ENCODE peak calls at places on chromosomes 13 and 19, in eight cellular contexts. Q is ovary; I is pancreas; R is A549; A is aorta; H is left lung; Z is left ventricle myocardium inferior; S is effector memory CD4-positive, alpha-beta T cell. N is an unnamed sample.

GRCh38 chr19:10517361-10517759 is at the start of gene S1PR5:
- DNase-seq in Q (no peak), I (peak; percentile 59), R (peak; percentile 35), A (no peak), H (peak; percentile 80), Z (no peak), S (no peak), N (peak; percentile 38)

GRCh38 chr13:27972619-27972877 is 3.4 kb upstream of the CDX2 start:
- DNase-seq in Q (no peak), I (no peak), R (no peak), A (no peak), H (no peak), Z (no peak), S (no peak), N (no peak)

GRCh38 chr19:5694167-5694951 is 4.3 kb downstream of the RPL36 start:
- DNase-seq in Q (no peak), I (no peak), R (no peak), A (no peak), H (no peak), Z (no peak), S (no peak), N (no peak)

GRCh38 chr19:29873024-29873800 is 61.4 kb downstream of the CCNE1 start:
- DNase-seq in Q (peak; percentile 57), I (peak; percentile 11), R (peak; percentile 85), A (peak; percentile 87), H (peak; percentile 93), Z (peak; percentile 47), S (peak; percentile 56), N (peak; percentile 77)

GRCh38 chr19:29552454-29553280 is 26.9 kb downstream of the VSTM2B start:
- DNase-seq in Q (no peak), I (no peak), R (no peak), A (no peak), H (no peak), Z (no peak), S (no peak), N (no peak)

GRCh38 chr13:23500858-23501257 is 67.4 kb upstream of the SACS start:
- DNase-seq in Q (no peak), I (no peak), R (no peak), A (no peak), H (no peak), Z (no peak), S (no peak), N (peak; percentile 73)

GRCh38 chr19:41297628-41298326 is 12.2 kb upstream of the CCDC97 start:
- DNase-seq in Q (no peak), I (no peak), R (no peak), A (peak; percentile 62), H (no peak), Z (no peak), S (no peak), N (no peak)

GRCh38 chr19:55605637-55606470 is at the start of gene ZNF865:
- DNase-seq in Q (peak; percentile 85), I (peak; percentile 66), R (peak; percentile 88), A (peak; percentile 90), H (peak; percentile 83), Z (peak; percentile 72), S (peak; percentile 63), N (peak; percentile 90)

GRCh38 chr19:36141039-36141914 is 1.4 kb downstream of the CAPNS1 start:
- DNase-seq in Q (peak; percentile 92), I (peak; percentile 74), R (peak; percentile 99), A (peak; percentile 95), H (peak; percentile 93), Z (peak; percentile 88), S (peak; percentile 87), N (peak; percentile 91)

GRCh38 chr19:36136975-36137686 is 2.7 kb upstream of the CAPNS1 start:
- DNase-seq in Q (peak; percentile 39), I (peak; percentile 78), R (peak; percentile 96), A (peak; percentile 83), H (peak; percentile 82), Z (peak; percentile 40), S (no peak), N (peak; percentile 51)

GRCh38 chr19:36139473-36140288 is at the start of gene CAPNS1:
- DNase-seq in Q (peak; percentile 98), I (peak; percentile 97), R (peak; percentile 99), A (peak; percentile 99), H (peak; percentile 100), Z (peak; percentile 99), S (peak; percentile 87), N (peak; percentile 99)

GRCh38 chr19:36140289-36141038 is 598 bp downstream of the CAPNS1 start:
- DNase-seq in Q (peak; percentile 65), I (peak; percentile 45), R (peak; percentile 96), A (peak; percentile 84), H (peak; percentile 69), Z (peak; percentile 28), S (peak; percentile 12), N (peak; percentile 71)

GRCh38 chr19:36139120-36139472 is 770 bp upstream of the CAPNS1 start:
- DNase-seq in Q (no peak), I (no peak), R (no peak), A (no peak), H (no peak), Z (no peak), S (no peak), N (no peak)
- H3K4me3 ChIP-seq in Q (peak overlapping the region; percentile 94), I (peak overlapping the region; percentile 68), R (peak overlapping the region; percentile 75), A (no peak overlapping the region), H (peak overlapping the region; percentile 87), Z (peak overlapping the region; percentile 86), S (peak overlapping the region; percentile 83), N (peak overlapping the region; percentile 97)

GRCh38 chr19:1129535-1129934 is 25.7 kb downstream of the GPX4 start:
- DNase-seq in Q (no peak), I (no peak), R (no peak), A (no peak), H (no peak), Z (no peak), S (no peak), N (no peak)

GRCh38 chr19:1125601-1126533 is 22.1 kb downstream of the GPX4 start:
- DNase-seq in Q (no peak), I (no peak), R (no peak), A (no peak), H (no peak), Z (no peak), S (no peak), N (no peak)

GRCh38 chr19:1130801-1131717 is 27.3 kb downstream of the GPX4 start:
- DNase-seq in Q (peak; percentile 43), I (no peak), R (no peak), A (no peak), H (no peak), Z (no peak), S (peak; percentile 30), N (peak; percentile 29)

GRCh38 chr19:1126984-1127760 is 23.4 kb downstream of the GPX4 start:
- DNase-seq in Q (no peak), I (no peak), R (no peak), A (no peak), H (no peak), Z (no peak), S (no peak), N (no peak)

GRCh38 chr19:1128111-1128510 is 24.3 kb downstream of the GPX4 start:
- DNase-seq in Q (no peak), I (no peak), R (no peak), A (no peak), H (no peak), Z (no peak), S (no peak), N (no peak)
- H3K27ac ChIP-seq in Q (no peak overlapping the region), I (no peak overlapping the region), R (no peak overlapping the region), A (no peak overlapping the region), H (no peak overlapping the region), Z (no peak overlapping the region), S (no peak overlapping the region), N (no peak overlapping the region)

DNA sequence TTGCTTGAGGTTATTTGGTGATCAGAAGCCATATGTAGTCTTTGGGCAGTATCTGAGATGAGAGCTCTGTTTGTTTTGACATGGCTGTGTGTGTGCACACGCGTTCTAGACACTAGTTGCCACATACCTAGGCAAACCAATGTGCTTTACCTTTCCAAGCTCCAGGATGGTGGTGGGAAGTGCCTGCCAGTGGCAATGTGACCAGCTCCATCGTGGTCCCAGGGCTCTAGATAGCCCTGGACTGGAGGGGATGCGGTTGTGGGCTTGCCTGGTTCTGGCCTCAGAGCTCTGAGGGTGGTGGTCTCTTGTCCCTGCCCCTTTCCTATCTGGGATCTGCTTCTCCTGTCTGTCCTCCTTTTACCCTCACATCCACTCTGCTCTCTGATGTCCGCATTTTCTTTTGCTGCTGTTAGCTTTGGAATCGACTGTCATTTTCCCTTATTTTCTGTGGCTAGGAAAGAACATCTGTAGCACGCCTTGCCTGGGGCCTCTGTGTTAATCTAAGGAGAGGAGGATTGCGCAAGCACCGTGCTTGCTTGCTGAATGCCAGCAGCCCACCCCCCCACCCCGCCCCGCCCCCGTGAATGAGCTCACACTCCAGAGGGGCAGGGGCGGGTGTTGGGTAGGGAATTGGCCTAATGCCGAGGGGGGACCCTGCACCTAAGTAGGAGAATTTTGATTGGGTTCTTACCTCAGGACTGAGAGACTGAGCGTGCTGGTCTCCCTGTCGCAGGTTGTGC is 89.5 kb downstream of the ARHGEF7 start:
- DNase-seq in Q (peak; percentile 83), I (no peak), R (no peak), A (peak; percentile 82), H (no peak), Z (peak; percentile 48), S (no peak), N (peak; percentile 91)
- H3K4me1 ChIP-seq in Q (peaks cover 18% of the 10 kb centered on the region), I (no peaks in the 10 kb centered on the region), R (peaks cover 5% of the 10 kb centered on the region), A (peaks cover 2% of the 10 kb centered on the region), H (peaks cover 54% of the 10 kb centered on the region), Z (peaks cover 97% of the 10 kb centered on the region), S (peaks cover 17% of the 10 kb centered on the region), N (peaks cover 20% of the 10 kb centered on the region)

DNA sequence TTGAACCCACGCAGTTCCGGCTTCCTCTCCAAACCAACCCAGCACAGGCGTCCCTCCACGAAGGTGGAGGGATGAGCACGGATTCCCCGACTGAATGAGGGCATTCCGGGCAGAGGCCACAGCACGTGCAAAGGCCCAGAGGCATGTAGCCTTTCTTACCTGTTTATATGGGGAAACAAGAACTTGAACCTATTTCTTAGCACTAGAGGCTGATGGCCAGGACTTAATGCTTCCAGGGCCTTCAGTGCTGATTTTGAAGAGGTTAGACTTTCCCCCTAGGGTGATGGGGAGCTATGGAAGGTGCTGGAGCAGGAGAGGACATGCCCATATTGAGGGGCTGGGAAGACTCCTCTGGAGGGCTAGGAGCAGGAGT is 2.0 kb downstream of the MAST3 start:
- DNase-seq in Q (no peak), I (no peak), R (no peak), A (no peak), H (no peak), Z (no peak), S (no peak), N (no peak)
- H3K4me3 ChIP-seq in Q (no peak overlapping the region), I (no peak overlapping the region), R (no peak overlapping the region), A (no peak overlapping the region), H (no peak overlapping the region), Z (no peak overlapping the region), S (peak overlapping the region; percentile 56), N (no peak overlapping the region)

GRCh38 chr19:2394054-2394668 is 33.2 kb downstream of the TIMM13 start:
- DNase-seq in Q (no peak), I (no peak), R (no peak), A (no peak), H (no peak), Z (no peak), S (no peak), N (no peak)
- H3K27ac ChIP-seq in Q (no peak overlapping the region), I (no peak overlapping the region), R (no peak overlapping the region), A (no peak overlapping the region), H (no peak overlapping the region), Z (no peak overlapping the region), S (no peak overlapping the region), N (no peak overlapping the region)